ENCODE peak calls at places on chromosomes 11 and 22, in four cellular contexts. Q is adrenal gland, S is cardiac muscle cell, H is neuronal stem cell. Y is an unnamed sample. For H3K4me1, the result is how much of the 10 kb centered on the place peaks cover.

GRCh38 chr11:111419181-111419580 is 40.1 kb upstream of the POU2AF1 start:
- DNase-seq in Q (no peak), S (no peak), H (no peak), Y (no peak)

GRCh38 chr22:37314315-37315046 is 32.2 kb downstream of the CYTH4 start:
- DNase-seq in Q (no peak), S (no peak), H (no peak), Y (peak)

GRCh38 chr11:47413908-47414684 is 5.7 kb downstream of the SLC39A13 start:
- DNase-seq in Q (no peak), S (no peak), H (no peak), Y (no peak)

GRCh38 chr11:58658553-58659080 is 36.2 kb downstream of the CNTF start:
- DNase-seq in Q (no peak), S (no peak), H (no peak), Y (no peak)

GRCh38 chr11:57320067-57320718 is 4.6 kb downstream of the TNKS1BP1 start:
- DNase-seq in Q (no peak), S (no peak), H (no peak), Y (no peak)

GRCh38 chr11:3147257-3147619 is 17.9 kb downstream of the OSBPL5 start:
- DNase-seq in Q (no peak), S (no peak), H (no peak), Y (no peak)

GRCh38 chr11:69449320-69450063 is 32.0 kb upstream of the LINC01488 start:
- DNase-seq in Q (peak), S (peak), H (no peak), Y (no peak)

GRCh38 chr22:18035740-18036139 is 11.4 kb upstream of the MICAL3 start:
- DNase-seq in Q (peak), S (peak), H (no peak), Y (no peak)

GRCh38 chr11:69049490-69049867 is 747 bp downstream of the TPCN2 start:
- DNase-seq in Q (no peak), S (no peak), H (no peak), Y (peak)

GRCh38 chr11:129021295-129021694 is 78.6 kb upstream of the TP53AIP1 start:
- DNase-seq in Q (no peak), S (no peak), H (no peak), Y (no peak)

GRCh38 chr11:60880189-60880588 is 12.8 kb downstream of the ZP1 start:
- DNase-seq in Q (no peak), S (no peak), H (no peak), Y (no peak)

GRCh38 chr22:44181912-44182590 is 1.3 kb downstream of the PARVG start:
- DNase-seq in Q (no peak), S (no peak), H (no peak), Y (no peak)

GRCh38 chr22:49139492-49140151 is 688.1 kb downstream of the BRD1 start:
- DNase-seq in Q (peak), S (no peak), H (no peak), Y (no peak)

GRCh38 chr11:94132152-94132558 is 3.5 kb downstream of the PANX1 start:
- DNase-seq in Q (no peak), S (no peak), H (no peak), Y (no peak)

GRCh38 chr11:48307760-48308386 is 1.9 kb downstream of the OR4S1 start:
- DNase-seq in Q (peak), S (peak), H (peak), Y (peak)

GRCh38 chr11:3218483-3219280 is at the start of gene MRGPRG:
- DNase-seq in Q (peak), S (no peak), H (no peak), Y (no peak)

GRCh38 chr11:13869404-13869886 is 93.1 kb upstream of the SPON1 start:
- DNase-seq in Q (no peak), S (no peak), H (no peak), Y (no peak)

GRCh38 chr22:19760652-19761002 is at the start of gene TBX1:
- DNase-seq in Q (no peak), S (no peak), H (no peak), Y (no peak)

GRCh38 chr11:2526808-2527381 is 82.1 kb downstream of the KCNQ1 start:
- DNase-seq in Q (peak), S (no peak), H (no peak), Y (no peak)

GRCh38 chr11:47233989-47234668 is 14.5 kb downstream of the ACP2 start:
- DNase-seq in Q (peak), S (no peak), H (no peak), Y (peak)

GRCh38 chr22:41660416-41660815 is 28.3 kb downstream of the SNU13 start:
- DNase-seq in Q (peak), S (peak), H (no peak), Y (no peak)

GRCh38 chr11:122517403-122518379 is 137.8 kb upstream of the UBASH3B start:
- DNase-seq in Q (no peak), S (no peak), H (no peak), Y (no peak)

GRCh38 chr11:122512688-122513087 is 142.8 kb upstream of the UBASH3B start:
- DNase-seq in Q (no peak), S (no peak), H (no peak), Y (no peak)

DNA sequence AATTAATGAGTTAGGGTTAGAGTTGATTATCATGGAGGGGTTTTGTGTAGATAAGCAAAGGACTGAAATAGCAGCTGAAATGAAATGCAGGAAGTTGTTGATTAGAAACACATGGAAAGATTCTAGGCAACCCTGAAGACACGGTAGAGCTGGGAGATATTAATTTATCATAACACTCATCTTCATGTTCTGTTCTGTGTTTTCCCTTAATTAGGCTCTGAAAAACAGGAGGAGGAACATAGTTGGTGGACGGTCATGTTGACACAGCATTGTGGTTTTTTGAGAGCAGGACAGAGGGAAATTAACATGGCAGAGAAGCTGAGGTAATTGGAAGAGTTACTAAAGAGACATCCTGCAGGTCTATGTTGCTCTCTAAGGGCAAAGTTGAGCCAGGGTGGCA is 138.8 kb upstream of the UBASH3B start:
- DNase-seq in Q (no peak), S (no peak), H (no peak), Y (no peak)
- H3K4me1 ChIP-seq in Q (under half), S (under half), H (under half), Y (under half)

GRCh38 chr11:121590772-121591404 is 138.1 kb upstream of the SORL1-AS1 start:
- DNase-seq in Q (no peak), S (no peak), H (no peak), Y (no peak)
- H3K27ac ChIP-seq in Q (no peak), S (no peak), H (peak), Y (no peak)

DNA sequence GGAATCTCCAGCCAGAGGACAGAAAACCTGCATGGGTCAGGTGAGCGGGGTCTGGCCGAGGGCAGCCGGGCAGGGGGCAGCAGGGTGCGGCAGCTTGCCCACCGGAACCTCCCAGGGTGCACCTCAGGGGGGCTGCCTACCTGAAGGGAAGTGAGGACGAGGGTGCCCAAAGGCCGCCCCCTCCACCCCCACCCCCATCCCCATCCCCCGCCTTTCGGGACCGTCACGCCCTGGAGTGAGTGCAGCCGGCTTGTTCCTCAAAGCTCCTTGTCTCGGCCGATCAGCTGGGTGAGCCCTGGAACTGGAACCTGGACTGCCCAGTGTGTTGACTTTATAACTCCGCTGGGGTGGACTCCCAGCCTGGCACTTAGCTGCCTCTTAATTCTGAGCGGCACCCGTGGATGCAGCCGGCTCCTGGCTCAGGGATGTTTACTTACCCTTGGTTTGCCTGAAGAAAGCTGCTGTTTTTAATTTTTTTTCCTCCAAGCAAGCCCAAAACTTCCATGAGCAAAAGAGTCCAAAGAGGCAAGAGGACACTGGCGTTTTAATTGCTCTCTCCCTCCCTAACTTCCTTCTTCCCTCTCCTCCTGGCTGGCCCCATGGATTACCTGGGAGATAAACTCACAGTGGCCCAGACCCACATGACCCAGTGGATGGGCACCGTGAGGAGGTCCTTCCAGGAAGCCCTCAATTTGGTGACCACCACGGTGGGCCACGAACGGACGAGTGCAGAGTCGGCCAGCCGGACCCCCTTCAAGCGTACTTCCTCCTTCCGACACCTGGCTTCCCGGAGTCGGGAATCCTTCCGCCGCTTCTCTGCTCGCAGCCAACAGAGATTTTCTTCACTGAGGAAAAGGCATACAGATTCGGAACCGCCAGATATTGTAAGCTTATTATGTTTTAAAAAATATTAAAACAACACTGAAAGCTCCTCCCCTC is 87.8 kb upstream of the CRYBB3 start:
- DNase-seq in Q (peak), S (peak), H (no peak), Y (no peak)
- H3K4me1 ChIP-seq in Q (under half), S (under half), H (under half), Y (under half)

GRCh38 chr11:12074529-12075195 is 35.7 kb upstream of the MICAL2 start:
- DNase-seq in Q (no peak), S (no peak), H (no peak), Y (no peak)
- H3K27ac ChIP-seq in Q (no peak), S (no peak), H (no peak), Y (no peak)

DNA sequence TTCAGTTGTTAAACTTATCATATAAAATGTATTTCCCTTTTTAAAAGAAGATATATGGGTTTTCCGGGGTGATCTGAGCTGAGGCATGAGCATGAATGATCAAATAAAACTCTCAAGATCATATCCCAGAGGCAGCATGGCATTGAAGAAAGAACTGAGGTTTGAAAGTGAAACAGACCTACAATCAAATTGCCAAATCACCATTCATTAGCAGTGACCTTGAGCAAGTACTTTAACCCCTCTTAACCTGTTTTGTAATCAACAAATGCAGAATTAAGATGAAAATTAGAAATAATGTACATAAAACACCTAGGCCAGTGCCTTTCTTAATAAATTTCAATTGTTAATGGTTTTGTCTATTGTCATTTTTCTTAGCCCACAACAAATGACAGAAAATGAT is 116.0 kb downstream of the RBFOX2 start:
- DNase-seq in Q (no peak), S (no peak), H (no peak), Y (no peak)
- H3K4me1 ChIP-seq in Q (half or more), S (half or more), H (under half), Y (under half)

GRCh38 chr11:65817815-65818680 is 15.7 kb upstream of the SNX32 start:
- DNase-seq in Q (peak), S (peak), H (peak), Y (peak)

GRCh38 chr11:65822760-65823528 is 10.8 kb upstream of the SNX32 start:
- DNase-seq in Q (no peak), S (no peak), H (no peak), Y (no peak)

GRCh38 chr11:65817312-65817814 is 16.4 kb upstream of the SNX32 start:
- DNase-seq in Q (no peak), S (no peak), H (no peak), Y (no peak)

DNA sequence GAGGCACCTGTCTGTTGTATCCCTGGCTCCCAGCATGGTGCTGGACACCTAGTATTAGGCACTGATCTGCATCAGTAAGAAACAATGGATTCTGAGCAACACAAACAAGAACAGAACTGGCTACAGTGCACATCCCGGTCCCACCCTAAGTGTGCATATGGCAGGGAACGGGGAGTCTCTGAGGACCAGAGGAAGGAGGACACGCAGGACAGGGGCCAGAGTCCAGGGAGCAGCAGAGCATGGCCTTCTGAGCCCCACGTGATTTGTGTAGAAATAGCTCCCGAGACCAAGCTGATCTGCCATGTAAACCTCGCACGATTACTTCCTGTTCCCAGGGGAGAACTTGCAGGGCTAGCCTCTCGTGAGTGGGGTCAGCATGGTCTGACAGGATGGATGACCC is 12.7 kb upstream of the SNX32 start:
- DNase-seq in Q (no peak), S (no peak), H (no peak), Y (no peak)
- H3K27ac ChIP-seq in Q (no peak), S (no peak), H (no peak), Y (no peak)

DNA sequence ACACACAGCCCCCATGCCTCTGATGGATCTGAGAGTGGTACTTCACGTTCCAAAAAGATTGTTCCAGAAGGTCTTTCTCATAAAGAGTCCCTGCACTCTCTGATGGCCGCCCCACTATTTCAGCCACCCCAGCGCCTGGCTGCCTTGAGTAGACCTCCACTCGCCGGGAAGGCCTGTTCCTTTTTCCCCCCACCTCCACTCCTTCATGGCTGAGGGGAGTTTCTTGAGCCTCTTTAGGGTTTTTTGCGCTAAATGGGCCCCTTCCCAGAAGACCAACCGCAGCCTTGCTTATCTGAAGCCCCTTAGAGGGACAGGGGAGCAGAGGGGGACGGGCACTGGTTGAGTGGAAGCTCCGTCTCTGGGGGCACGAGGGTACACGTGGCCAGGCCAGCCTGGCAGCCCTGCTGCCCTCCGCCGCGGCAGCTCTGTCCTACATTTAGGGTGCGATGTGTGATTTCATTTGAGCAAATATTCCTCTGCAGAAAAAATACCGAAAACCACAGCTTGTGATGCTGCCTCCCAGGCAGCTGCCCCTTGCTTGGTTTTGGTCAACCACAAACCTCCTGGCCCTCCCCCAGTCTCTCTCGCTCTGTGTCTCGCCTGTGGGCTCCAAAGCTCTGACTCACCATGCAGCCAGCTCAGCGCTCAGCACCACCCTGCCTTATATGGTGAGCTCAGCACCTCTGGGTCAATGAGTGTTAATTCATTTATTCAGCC is 88.7 kb downstream of the TP53I11 start:
- DNase-seq in Q (peak), S (peak), H (no peak), Y (peak)
- H3K4me1 ChIP-seq in Q (under half), S (under half), H (under half), Y (under half)

GRCh38 chr11:119317592-119318239 is 786 bp upstream of the MCAM start:
- DNase-seq in Q (no peak), S (no peak), H (no peak), Y (no peak)
- H3K27ac ChIP-seq in Q (peak), S (no peak), H (no peak), Y (no peak)

Y was measured in CD4-positive, alpha-beta memory T cell.